ENCODE peak calls at places on chromosome 11, in five cellular contexts. O is adrenal gland, K is IMR-90, J is transverse colon, T is heart left ventricle. N is an unnamed sample.

GRCh38 chr11:63017306-63017974 is 1.8 kb upstream of the SLC22A8 start:
- DNase-seq in O (no peak), J (no peak), K (no peak), T (no peak), N (no peak)

GRCh38 chr11:125373426-125374391 is 122.4 kb downstream of the FEZ1 start:
- DNase-seq in T (peak; percentile 58), K (peak; percentile 44), O (no peak), J (no peak), N (no peak)

GRCh38 chr11:126465573-126466287 is 110.2 kb downstream of the ST3GAL4 start:
- DNase-seq in J (peak; percentile 68), K (no peak), T (no peak), O (no peak), N (no peak)

GRCh38 chr11:64219354-64219684 is 6.7 kb downstream of the TRPT1 start:
- DNase-seq in O (no peak), T (no peak), K (no peak), J (no peak), N (no peak)

GRCh38 chr11:59097113-59097708 is 9.8 kb upstream of the FAM111B start:
- DNase-seq in O (peak; percentile 79), K (peak; percentile 62), J (peak; percentile 75), T (peak; percentile 42), N (peak; percentile 74)

GRCh38 chr11:86673872-86674750 is 1.7 kb upstream of the ME3 start:
- DNase-seq in O (no peak), K (no peak), J (peak; percentile 53), T (no peak), N (no peak)

GRCh38 chr11:79431535-79431934 is 9.3 kb downstream of the TENM4 start:
- DNase-seq in K (peak; percentile 89), T (no peak), J (no peak), O (no peak), N (no peak)

GRCh38 chr11:121669422-121669821 is 216.7 kb upstream of the SORL1-AS1 start:
- DNase-seq in O (no peak), J (no peak), T (no peak), K (no peak), N (no peak)

GRCh38 chr11:15159085-15159484 is 44.4 kb downstream of the INSC start:
- DNase-seq in T (no peak), K (peak; percentile 49), J (no peak), O (no peak), N (no peak)

GRCh38 chr11:68505596-68505995 is 45.0 kb downstream of the PPP6R3 start:
- DNase-seq in K (peak; percentile 42), T (no peak), O (no peak), J (no peak), N (no peak)

GRCh38 chr11:93225642-93226041 is 27.9 kb upstream of the SLC36A4 start:
- DNase-seq in O (no peak), K (peak; percentile 16), J (no peak), T (no peak), N (peak; percentile 4)

GRCh38 chr11:111735262-111736116 is 30.7 kb downstream of the PPP2R1B start:
- DNase-seq in T (peak; percentile 86), O (peak; percentile 91), J (peak; percentile 63), K (peak; percentile 99), N (peak; percentile 12)

GRCh38 chr11:2542406-2542805 is 97.6 kb downstream of the KCNQ1 start:
- DNase-seq in J (peak; percentile 3), T (no peak), O (peak; percentile 1), K (no peak), N (no peak)

GRCh38 chr11:71055925-71056324 is 196.5 kb downstream of the SHANK2 start:
- DNase-seq in O (no peak), J (no peak), T (no peak), K (no peak), N (no peak)

GRCh38 chr11:98153752-98154151 is 867.0 kb upstream of the CNTN5 start:
- DNase-seq in O (no peak), K (no peak), T (no peak), J (no peak), N (no peak)

GRCh38 chr11:78446210-78446609 is 28.6 kb upstream of the GAB2 start:
- DNase-seq in J (no peak), K (no peak), T (no peak), O (no peak), N (peak; percentile 30)

GRCh38 chr11:13140873-13141655 is 131.9 kb downstream of the RASSF10 start:
- DNase-seq in T (no peak), J (peak; percentile 24), K (peak; percentile 38), O (no peak), N (no peak)

GRCh38 chr11:76267563-76267962 is 61.3 kb upstream of the WNT11 start:
- DNase-seq in T (no peak), K (peak; percentile 11), J (no peak), O (no peak), N (no peak)

GRCh38 chr11:76770642-76771445 is 12.3 kb upstream of the TSKU start:
- DNase-seq in T (no peak), K (peak; percentile 99), O (peak; percentile 58), J (peak; percentile 67), N (no peak)

GRCh38 chr11:134349109-134349801 is 17.5 kb downstream of the GLB1L2 start:
- DNase-seq in O (no peak), K (no peak), T (no peak), J (no peak), N (no peak)

GRCh38 chr11:19962795-19963163 is 197.5 kb downstream of the DBX1 start:
- DNase-seq in O (no peak), K (peak; percentile 97), J (no peak), T (no peak), N (no peak)

GRCh38 chr11:65489061-65489705 is 9.7 kb upstream of the MALAT1 start:
- DNase-seq in O (peak; percentile 93), T (peak; percentile 86), J (peak; percentile 60), K (peak; percentile 90), N (no peak)

GRCh38 chr11:47340010-47340409 is 12.5 kb downstream of the MYBPC3 start:
- DNase-seq in T (no peak), K (no peak), O (no peak), J (no peak), N (no peak)

GRCh38 chr11:80727315-80727714 is 1286.5 kb upstream of the TENM4 start:
- DNase-seq in J (no peak), K (no peak), T (no peak), O (no peak), N (no peak)

GRCh38 chr11:122981388-122982264 is at the start of gene BSX:
- DNase-seq in O (peak; percentile 74), K (peak; percentile 17), J (peak; percentile 12), T (peak; percentile 33), N (peak; percentile 45)

GRCh38 chr11:108511851-108512474 is 13.8 kb upstream of the POGLUT3 start:
- DNase-seq in J (no peak), T (no peak), K (peak; percentile 70), O (no peak), N (no peak)

GRCh38 chr11:133966924-133967598 is 10.3 kb upstream of the IGSF9B start:
- DNase-seq in K (no peak), O (peak; percentile 26), T (peak; percentile 65), J (peak; percentile 32), N (no peak)

GRCh38 chr11:126716456-126717083 is 284.0 kb downstream of the KIRREL3 start:
- DNase-seq in K (peak; percentile 43), J (peak; percentile 55), O (peak; percentile 67), T (no peak), N (peak; percentile 4)

GRCh38 chr11:61473370-61474025 is 35.1 kb upstream of the LRRC10B start:
- DNase-seq in J (no peak), O (no peak), T (no peak), K (peak; percentile 28), N (peak; percentile 32)

GRCh38 chr11:35622070-35622469 is 3.8 kb downstream of the FJX1 start:
- DNase-seq in J (no peak), K (peak; percentile 84), T (no peak), O (no peak), N (no peak)

GRCh38 chr11:67265633-67266423 is 445 bp upstream of the GRK2 start:
- DNase-seq in T (peak; percentile 81), O (peak; percentile 80), J (peak; percentile 85), K (peak; percentile 33), N (peak; percentile 91)

GRCh38 chr11:67268036-67268683 is 1.9 kb downstream of the GRK2 start:
- DNase-seq in J (peak; percentile 54), T (no peak), K (no peak), O (no peak), N (peak; percentile 48)

GRCh38 chr11:67266424-67267187 is at the start of gene GRK2:
- DNase-seq in O (peak; percentile 60), T (no peak), J (no peak), K (peak; percentile 28), N (peak; percentile 76)

GRCh38 chr11:67268684-67269268 is 2.5 kb downstream of the GRK2 start:
- DNase-seq in K (no peak), T (no peak), O (no peak), J (no peak), N (no peak)

DNA sequence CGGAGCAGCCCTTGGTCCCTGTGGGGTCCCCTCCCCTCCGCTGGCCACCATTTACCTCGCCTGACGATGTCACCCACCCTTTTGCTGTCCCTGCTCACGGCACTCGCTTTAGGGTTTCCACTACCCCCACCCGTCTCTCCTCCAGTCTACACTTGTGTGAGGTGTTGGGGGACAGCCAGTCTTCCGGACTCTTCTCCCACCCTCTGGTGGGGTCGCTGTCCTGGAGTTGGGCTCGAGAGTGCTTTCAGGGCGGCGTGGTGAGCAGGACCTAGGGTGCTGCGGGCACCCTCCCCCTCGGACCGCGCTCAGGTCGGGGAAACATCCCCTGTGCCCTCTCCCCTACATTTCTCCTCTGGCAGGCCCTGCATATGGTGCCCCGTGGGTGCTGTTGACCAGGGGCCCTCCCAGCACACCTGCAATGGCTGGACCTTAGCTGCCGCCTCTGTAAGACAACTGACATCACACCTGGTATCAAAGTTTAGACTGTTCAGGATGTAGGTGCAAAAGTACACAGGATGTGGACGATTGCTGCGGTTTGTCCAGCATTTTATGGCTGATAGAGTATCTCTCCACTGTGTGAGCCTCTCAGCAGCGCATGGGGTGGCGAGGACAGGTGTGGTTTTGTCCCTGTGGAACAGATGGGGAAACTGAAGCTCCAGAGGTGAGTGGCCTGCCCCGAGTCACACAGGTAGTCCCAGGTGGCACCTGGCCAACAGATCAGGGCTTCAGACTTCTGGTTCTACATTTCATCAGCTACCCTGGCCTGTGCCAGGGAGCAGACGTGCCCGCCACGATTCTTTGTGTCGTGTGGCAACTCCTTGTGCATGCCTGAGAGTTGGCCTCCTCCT is 1.1 kb downstream of the GRK2 start:
- DNase-seq in J (peak; percentile 87), T (no peak), O (no peak), K (no peak), N (peak; percentile 47)
- TF ChIP-seq POLR2A in J (peak; percentile 87), T (no peak), O (no peak), K (no peak), N (no peak)

GRCh38 chr11:118910309-118911112 is 15.2 kb downstream of the BCL9L start:
- DNase-seq in T (peak; percentile 80), J (peak; percentile 67), O (peak; percentile 94), K (peak; percentile 92), N (peak; percentile 39)
- TF ChIP-seq POLR2A in T (no peak), J (no peak), O (peak; percentile 78), K (peak; percentile 53), N (no peak)

GRCh38 chr11:22624742-22625447 is 728 bp downstream of the FANCF start:
- DNase-seq in T (peak; percentile 49), O (peak; percentile 68), J (peak; percentile 76), K (peak; percentile 60), N (peak; percentile 75)

GRCh38 chr11:22627421-22627820 is 1.8 kb upstream of the FANCF start:
- DNase-seq in O (no peak), K (no peak), J (no peak), T (no peak), N (no peak)

GRCh38 chr11:22626573-22627239 is 1.1 kb upstream of the FANCF start:
- DNase-seq in O (no peak), J (no peak), K (no peak), T (no peak), N (no peak)

GRCh38 chr11:22625448-22626287 is at the start of gene FANCF:
- DNase-seq in O (peak; percentile 97), T (peak; percentile 96), K (peak; percentile 99), J (peak; percentile 96), N (peak; percentile 98)
- TF ChIP-seq POLR2A in O (peak; percentile 57), T (no peak), K (peak; percentile 43), J (peak; percentile 55), N (peak; percentile 82)

GRCh38 chr11:75096456-75097172 is at the start of gene OR2AT4:
- DNase-seq in O (no peak), T (no peak), J (no peak), K (no peak), N (peak; percentile 90)
- TF ChIP-seq POLR2A in O (no peak), T (no peak), J (no peak), K (no peak), N (no peak)